ENCODE peak calls at places on chromosomes 16 and 17, in nine cellular contexts. G is CD8-positive, alpha-beta memory T cell; X is H1; F is CD8-positive, alpha-beta T cell; W is heart left ventricle; H is psoas muscle; O is breast epithelium; Y is pancreas; Z is stomach. T is an unnamed sample.

GRCh38 chr16:88882358-88883030 is 16.0 kb upstream of the PABPN1L start:
- DNase-seq in G (no peak), X (no peak), F (no peak), W (no peak), H (no peak), O (no peak), Y (no peak), Z (peak; percentile 63), T (no peak)

GRCh38 chr16:88804552-88805339 is 1.2 kb downstream of the CDT1 start:
- DNase-seq in G (no peak), X (no peak), F (no peak), W (no peak), H (no peak), O (no peak), Y (no peak), Z (no peak), T (no peak)

GRCh38 chr16:55703003-55704001 is 47.5 kb downstream of the SLC6A2 start:
- DNase-seq in G (no peak), X (no peak), F (no peak), W (no peak), H (no peak), O (no peak), Y (no peak), Z (no peak), T (no peak)

GRCh38 chr17:36611345-36612072 is 10.1 kb downstream of the MRM1 start:
- DNase-seq in G (no peak), X (no peak), F (no peak), W (no peak), H (no peak), O (no peak), Y (no peak), Z (no peak), T (no peak)

GRCh38 chr17:44383861-44384260 is 5.6 kb downstream of the ITGA2B start:
- DNase-seq in G (no peak), X (no peak), F (no peak), W (no peak), H (no peak), O (no peak), Y (no peak), Z (no peak), T (no peak)

GRCh38 chr17:32285286-32285685 is 19.7 kb downstream of the RHBDL3 start:
- DNase-seq in G (no peak), X (no peak), F (no peak), W (no peak), H (no peak), O (no peak), Y (no peak), Z (no peak), T (no peak)

GRCh38 chr17:20008242-20009051 is 712 bp upstream of the SPECC1 start:
- DNase-seq in G (peak; percentile 53), X (no peak), F (no peak), W (peak; percentile 30), H (no peak), O (no peak), Y (peak; percentile 23), Z (no peak), T (peak; percentile 80)

GRCh38 chr17:71260366-71260765 is 860.5 kb upstream of the SOX9 start:
- DNase-seq in G (no peak), X (no peak), F (no peak), W (no peak), H (no peak), O (no peak), Y (no peak), Z (no peak), T (no peak)

GRCh38 chr17:74545456-74546230 is at the start of gene CD300C:
- DNase-seq in G (no peak), X (no peak), F (no peak), W (peak; percentile 41), H (no peak), O (no peak), Y (no peak), Z (no peak), T (no peak)

GRCh38 chr17:10170233-10170632 is 28.2 kb downstream of the GAS7 start:
- DNase-seq in G (no peak), X (no peak), F (no peak), W (no peak), H (no peak), O (no peak), Y (no peak), Z (no peak), T (no peak)

GRCh38 chr17:31511583-31511982 is 120.1 kb downstream of the RAB11FIP4 start:
- DNase-seq in G (peak; percentile 42), X (no peak), F (no peak), W (no peak), H (no peak), O (no peak), Y (no peak), Z (no peak), T (no peak)

DNA sequence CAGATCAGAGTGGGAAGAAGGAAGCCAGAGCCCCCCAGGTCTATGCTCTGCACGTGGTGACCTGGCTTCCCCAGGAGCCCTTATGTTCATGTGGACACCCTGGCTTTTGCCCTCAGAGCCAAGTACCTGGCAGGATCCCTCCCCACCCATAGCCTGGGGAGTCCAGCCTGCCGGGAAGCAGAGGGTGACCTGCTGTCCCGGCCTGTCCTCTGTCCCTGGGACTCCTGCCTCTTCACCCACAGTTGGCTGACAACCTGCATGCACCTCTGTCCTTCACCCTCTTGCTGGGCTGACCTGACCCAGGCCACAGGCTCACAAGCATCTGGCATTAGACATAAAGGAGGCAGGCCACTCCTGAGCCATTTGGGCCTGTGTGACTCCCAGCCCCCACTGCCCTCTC is 60.2 kb downstream of the SMPD3 start:
- DNase-seq in G (peak; percentile 33), X (no peak), F (no peak), W (no peak), H (no peak), O (no peak), Y (no peak), Z (no peak), T (peak; percentile 17)
- H3K9me3 ChIP-seq in G (no peaks in the 10 kb centered on the region), X (no peaks in the 10 kb centered on the region), F (no peaks in the 10 kb centered on the region), W (no peaks in the 10 kb centered on the region), H (no peaks in the 10 kb centered on the region), O (no peaks in the 10 kb centered on the region), Y (no peaks in the 10 kb centered on the region), Z (no peaks in the 10 kb centered on the region), T (no peaks in the 10 kb centered on the region)

GRCh38 chr16:48350716-48351115 is 34.5 kb downstream of the SIAH1 start:
- DNase-seq in G (no peak), X (no peak), F (no peak), W (no peak), H (no peak), O (no peak), Y (no peak), Z (no peak), T (no peak)
- H3K36me3 ChIP-seq in G (peaks cover 19% of the 10 kb centered on the region), X (peaks cover 12% of the 10 kb centered on the region), F (peaks cover 19% of the 10 kb centered on the region), W (peaks cover 65% of the 10 kb centered on the region), H (no peaks in the 10 kb centered on the region), O (no peaks in the 10 kb centered on the region), Y (peaks cover 35% of the 10 kb centered on the region), Z (peaks cover 66% of the 10 kb centered on the region), T (peaks cover 57% of the 10 kb centered on the region)

GRCh38 chr17:80650339-80650672 is 105.7 kb downstream of the RPTOR start:
- DNase-seq in G (no peak), X (no peak), F (no peak), W (no peak), H (no peak), O (no peak), Y (no peak), Z (no peak), T (no peak)
- H3K27ac ChIP-seq in G (no peak overlapping the region), X (no peak overlapping the region), F (no peak overlapping the region), W (peak overlapping the region; percentile 36), H (peak overlapping the region; percentile 53), O (no peak overlapping the region), Y (no peak overlapping the region), Z (no peak overlapping the region), T (no peak overlapping the region)

GRCh38 chr16:35181422-35182030 is 1722.1 kb downstream of the TP53TG3F start:
- DNase-seq in G (no peak), X (no peak), F (no peak), W (no peak), H (no peak), O (no peak), Y (no peak), Z (no peak), T (no peak)
- H3K9me3 ChIP-seq in G (no peaks in the 10 kb centered on the region), X (peaks cover 79% of the 10 kb centered on the region), F (no peaks in the 10 kb centered on the region), W (no peaks in the 10 kb centered on the region), H (no peaks in the 10 kb centered on the region), O (no peaks in the 10 kb centered on the region), Y (no peaks in the 10 kb centered on the region), Z (peaks cover 52% of the 10 kb centered on the region), T (no peaks in the 10 kb centered on the region)

DNA sequence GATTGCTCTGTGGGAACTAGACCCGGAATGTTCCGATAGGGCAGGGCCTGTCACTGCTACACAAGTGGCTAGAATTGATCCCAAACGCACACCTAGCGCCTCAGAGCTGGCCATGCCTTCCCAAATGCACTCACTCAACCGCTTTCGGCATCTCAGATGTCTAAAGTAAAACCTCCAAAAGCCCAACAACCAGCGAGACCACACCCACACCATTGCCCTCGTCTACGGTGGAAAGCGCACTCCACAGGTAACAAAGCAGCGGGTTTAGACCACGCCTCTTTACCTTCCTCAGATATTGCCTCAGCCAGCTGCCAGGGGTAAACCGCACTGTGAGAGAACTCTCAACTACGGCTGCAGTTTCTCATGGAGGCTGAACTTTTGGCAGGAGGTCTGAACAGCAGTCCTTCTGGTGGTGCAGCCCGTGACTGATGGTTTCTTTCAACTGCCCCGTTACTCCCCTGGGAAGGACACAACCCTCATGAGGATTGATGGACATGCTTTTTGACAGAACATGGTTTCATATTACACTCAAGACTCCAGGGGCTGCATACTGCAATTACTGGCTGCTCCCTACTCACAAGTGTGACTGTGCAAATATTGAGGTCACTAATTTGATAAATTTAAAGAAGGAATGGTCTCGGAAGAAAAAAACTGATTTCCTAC is 34.5 kb downstream of the USP7 start:
- DNase-seq in G (no peak), X (no peak), F (no peak), W (no peak), H (no peak), O (no peak), Y (no peak), Z (no peak), T (no peak)
- H3K36me3 ChIP-seq in G (peaks cover 23% of the 10 kb centered on the region), X (peaks cover 28% of the 10 kb centered on the region), F (peaks cover 21% of the 10 kb centered on the region), W (peaks cover 39% of the 10 kb centered on the region), H (peaks cover 3% of the 10 kb centered on the region), O (no peaks in the 10 kb centered on the region), Y (peaks cover 14% of the 10 kb centered on the region), Z (peaks cover 44% of the 10 kb centered on the region), T (peaks cover 36% of the 10 kb centered on the region)

DNA sequence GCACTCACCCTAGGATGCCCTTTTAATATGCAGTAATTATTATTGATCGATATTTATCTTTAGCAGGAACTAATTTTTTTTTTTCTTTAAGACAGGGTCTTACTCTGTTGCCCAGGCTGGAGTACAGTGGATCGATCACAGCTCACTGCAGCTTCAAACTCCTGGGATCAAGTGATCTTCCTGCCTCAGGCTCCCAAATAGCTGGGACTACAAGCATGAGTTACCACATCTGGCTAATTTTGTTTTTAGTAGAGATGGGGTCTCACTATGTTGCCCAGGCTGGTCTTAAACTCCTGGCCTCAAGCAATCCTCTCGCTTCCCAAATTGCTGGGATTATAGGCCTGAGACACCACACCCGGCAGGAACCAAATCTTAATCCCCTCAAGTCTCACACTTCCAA is 29.3 kb downstream of the KIAA0753 start:
- DNase-seq in G (no peak), X (no peak), F (no peak), W (no peak), H (no peak), O (no peak), Y (no peak), Z (no peak), T (no peak)
- H3K27ac ChIP-seq in G (no peak overlapping the region), X (no peak overlapping the region), F (no peak overlapping the region), W (no peak overlapping the region), H (no peak overlapping the region), O (no peak overlapping the region), Y (no peak overlapping the region), Z (no peak overlapping the region), T (no peak overlapping the region)

T was measured in left lung.